ENCODE peak calls at places on chromosomes 4 and X, in six cellular contexts. B, D, J, Z, V and W are unnamed samples. For H3K4me1, the result is how much of the 10 kb centered on the place peaks cover.

GRCh38 chr4:126223784-126224407 is 909.1 kb downstream of the FAT4 start:
- DNase-seq in B (no peak), D (no peak), J (no peak), Z (no peak), V (no peak), W (no peak)

GRCh38 chr4:27084685-27085356 is 224.2 kb downstream of the STIM2 start:
- DNase-seq in B (no peak), D (peak), J (peak), Z (no peak), V (no peak), W (no peak)

GRCh38 chr4:86927843-86928395 is 6.9 kb upstream of the AFF1 start:
- DNase-seq in B (no peak), D (no peak), J (no peak), Z (no peak), V (no peak), W (no peak)

GRCh38 chr4:87559090-87559837 is 30.1 kb upstream of the SPARCL1 start:
- DNase-seq in B (no peak), D (peak), J (no peak), Z (peak), V (no peak), W (no peak)

GRCh38 chr4:174835536-174835935 is 6.5 kb upstream of the GLRA3 start:
- DNase-seq in B (no peak), D (no peak), J (no peak), Z (no peak), V (no peak), W (no peak)

GRCh38 chrX:66914082-66914481 is 275.2 kb upstream of the EDA2R start:
- DNase-seq in B (no peak), D (peak), J (no peak), Z (no peak), V (no peak), W (no peak)

GRCh38 chr4:1802720-1803522 is 9.8 kb downstream of the FGFR3 start:
- DNase-seq in B (no peak), D (no peak), J (no peak), Z (no peak), V (no peak), W (no peak)

GRCh38 chr4:69753666-69754065 is 6.8 kb downstream of the SULT1B1 start:
- DNase-seq in B (no peak), D (no peak), J (no peak), Z (no peak), V (no peak), W (no peak)

GRCh38 chrX:23403849-23404248 is 69.2 kb downstream of the PTCHD1 start:
- DNase-seq in B (no peak), D (no peak), J (no peak), Z (no peak), V (no peak), W (no peak)

GRCh38 chr4:15168759-15169158 is 166.5 kb downstream of the CPEB2 start:
- DNase-seq in B (no peak), D (no peak), J (no peak), Z (no peak), V (no peak), W (no peak)

GRCh38 chr4:99300934-99301333 is 10.1 kb upstream of the ADH1A start:
- DNase-seq in B (peak), D (peak), J (peak), Z (peak), V (no peak), W (peak)

GRCh38 chrX:39174761-39175417 is 373.6 kb downstream of the MID1IP1 start:
- DNase-seq in B (no peak), D (peak), J (no peak), Z (no peak), V (no peak), W (no peak)

GRCh38 chrX:48466696-48467095 is 3.4 kb downstream of the SLC38A5 start:
- DNase-seq in B (no peak), D (no peak), J (no peak), Z (no peak), V (no peak), W (no peak)
- H3K4me1 ChIP-seq in B (under half), D (under half), J (under half), Z (under half), V (under half), W (under half)

GRCh38 chr4:9999956-10000551 is 21.2 kb downstream of the SLC2A9 start:
- DNase-seq in B (no peak), D (no peak), J (no peak), Z (no peak), V (no peak), W (no peak)

GRCh38 chr4:9996319-9997110 is 24.8 kb downstream of the SLC2A9 start:
- DNase-seq in B (no peak), D (no peak), J (no peak), Z (no peak), V (peak), W (no peak)

GRCh38 chr4:9989918-9990635 is 31.2 kb downstream of the SLC2A9 start:
- DNase-seq in B (no peak), D (no peak), J (no peak), Z (no peak), V (no peak), W (peak)

GRCh38 chr4:9997881-9998280 is 23.4 kb downstream of the SLC2A9 start:
- DNase-seq in B (no peak), D (no peak), J (no peak), Z (no peak), V (no peak), W (no peak)

DNA sequence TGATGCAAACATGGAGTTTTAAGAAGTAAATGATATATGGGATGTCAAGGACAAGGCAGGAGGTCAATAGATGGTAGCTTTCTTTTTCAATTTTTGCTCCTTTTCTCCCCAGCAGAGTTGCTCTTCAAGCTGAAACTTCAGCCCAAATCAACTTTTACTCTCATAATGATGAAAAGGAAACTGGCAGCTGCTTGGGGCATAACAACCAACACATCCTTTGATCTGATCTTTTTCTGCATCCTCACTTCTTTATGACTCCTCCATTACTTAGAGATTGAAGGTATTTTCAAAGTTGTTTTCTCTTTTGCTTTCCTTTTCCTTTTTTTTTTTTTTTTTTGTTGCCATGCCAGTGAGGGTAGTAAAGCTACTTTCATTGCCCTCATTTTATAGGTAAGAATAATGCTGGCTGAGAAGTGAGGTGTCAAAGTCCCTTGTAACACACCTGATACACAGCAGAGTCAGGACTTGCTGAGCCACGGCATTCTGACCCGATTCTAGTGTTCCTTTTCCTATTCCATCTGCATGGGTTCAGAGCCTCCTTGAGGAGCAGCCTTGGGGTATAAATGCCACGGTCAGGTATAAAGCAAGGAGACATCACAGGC is 26.9 kb downstream of the SLC2A9 start:
- DNase-seq in B (no peak), D (no peak), J (no peak), Z (no peak), V (no peak), W (no peak)
- H3K27ac ChIP-seq in B (no peak), D (no peak), J (no peak), Z (no peak), V (peak), W (no peak)

GRCh38 chr4:8235686-8236085 is 33.9 kb upstream of the HTRA3 start:
- DNase-seq in B (no peak), D (no peak), J (no peak), Z (no peak), V (no peak), W (no peak)
- H3K4me1 ChIP-seq in B (under half), D (under half), J (under half), Z (under half), V (under half), W (under half)

GRCh38 chrX:41600266-41600665 is 88.5 kb upstream of the GPR34 start:
- DNase-seq in B (no peak), D (no peak), J (no peak), Z (no peak), V (no peak), W (no peak)

GRCh38 chrX:41603591-41603990 is 85.2 kb upstream of the GPR34 start:
- DNase-seq in B (no peak), D (no peak), J (no peak), Z (no peak), V (no peak), W (no peak)

GRCh38 chrX:41605144-41605543 is 83.6 kb upstream of the GPR34 start:
- DNase-seq in B (no peak), D (no peak), J (no peak), Z (no peak), V (no peak), W (no peak)

GRCh38 chrX:41604154-41604553 is 84.6 kb upstream of the GPR34 start:
- DNase-seq in B (no peak), D (no peak), J (no peak), Z (no peak), V (no peak), W (no peak)

DNA sequence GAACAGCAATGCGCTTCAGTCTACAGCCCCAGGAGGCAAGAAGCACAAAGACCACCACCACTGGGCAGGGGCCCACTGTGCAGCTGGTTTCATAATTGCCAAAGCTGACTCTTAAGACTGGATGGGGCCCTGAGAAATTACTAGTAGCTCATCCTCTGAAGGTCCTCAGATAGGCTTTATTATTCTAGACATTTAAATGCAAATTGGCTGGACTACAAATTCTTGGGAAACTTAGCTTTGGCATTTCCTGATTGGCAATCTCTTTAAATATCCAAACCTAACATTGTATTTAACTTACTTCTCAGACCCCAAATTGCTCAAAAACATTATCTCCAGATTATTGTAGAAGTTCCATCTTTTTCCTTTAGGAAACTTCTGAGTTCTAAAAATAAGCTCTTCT is 85.8 kb upstream of the GPR34 start:
- DNase-seq in B (no peak), D (no peak), J (no peak), Z (no peak), V (no peak), W (no peak)
- H3K27ac ChIP-seq in B (no peak), D (no peak), J (no peak), Z (no peak), V (no peak), W (no peak)

DNA sequence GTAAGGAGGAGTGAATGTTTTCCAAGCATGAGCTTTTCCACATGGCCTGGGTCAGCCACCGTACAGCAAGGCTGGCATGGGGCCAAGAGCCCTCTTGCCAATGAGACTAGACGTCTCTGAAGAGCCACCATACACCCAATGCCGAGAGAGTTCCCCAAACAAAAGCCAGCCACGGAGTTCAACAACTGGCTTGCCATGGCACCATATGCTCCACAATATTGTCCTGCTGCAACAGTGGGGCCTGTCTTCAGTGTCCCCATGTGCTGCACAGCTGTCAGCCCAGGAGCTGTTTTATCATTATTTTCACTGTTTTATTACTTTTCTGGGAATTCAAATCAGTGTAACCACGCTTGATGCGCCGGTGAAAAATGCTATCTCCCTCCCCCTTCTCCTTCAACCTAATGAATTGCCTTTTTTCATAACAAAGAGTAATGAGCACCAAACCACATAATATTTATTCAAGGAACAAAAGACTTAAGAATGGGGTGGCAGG is 18.4 kb downstream of the MAML3 start:
- DNase-seq in B (peak), D (no peak), J (peak), Z (no peak), V (no peak), W (peak)
- H3K4me1 ChIP-seq in B (under half), D (under half), J (under half), Z (under half), V (under half), W (under half)

DNA sequence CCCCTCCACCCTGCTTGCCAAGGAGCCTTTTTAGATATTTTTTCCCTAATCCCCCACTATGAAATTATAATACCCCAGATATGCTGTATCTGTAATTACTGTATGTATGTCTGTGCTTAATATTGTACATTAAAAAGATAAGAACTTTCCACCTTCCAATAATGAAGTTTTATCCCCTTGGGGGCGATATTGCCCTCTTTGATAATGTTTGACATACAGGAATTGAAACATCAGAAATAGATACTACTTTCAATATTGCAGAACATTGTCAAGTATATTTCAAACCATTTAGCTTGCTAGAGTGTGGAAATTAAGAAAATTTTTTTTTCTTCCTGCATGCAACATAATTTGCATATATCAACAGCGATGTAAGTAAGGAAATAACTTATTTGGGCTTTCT is 58.9 kb downstream of the NAF1 start:
- DNase-seq in B (no peak), D (no peak), J (no peak), Z (no peak), V (no peak), W (no peak)
- H3K27ac ChIP-seq in B (no peak), D (no peak), J (no peak), Z (no peak), V (no peak), W (no peak)

GRCh38 chrX:21383546-21383945 is 9.3 kb downstream of the CNKSR2 start:
- DNase-seq in B (no peak), D (no peak), J (no peak), Z (no peak), V (no peak), W (no peak)
- H3K4me1 ChIP-seq in B (under half), D (under half), J (under half), Z (under half), V (under half), W (under half)

DNA sequence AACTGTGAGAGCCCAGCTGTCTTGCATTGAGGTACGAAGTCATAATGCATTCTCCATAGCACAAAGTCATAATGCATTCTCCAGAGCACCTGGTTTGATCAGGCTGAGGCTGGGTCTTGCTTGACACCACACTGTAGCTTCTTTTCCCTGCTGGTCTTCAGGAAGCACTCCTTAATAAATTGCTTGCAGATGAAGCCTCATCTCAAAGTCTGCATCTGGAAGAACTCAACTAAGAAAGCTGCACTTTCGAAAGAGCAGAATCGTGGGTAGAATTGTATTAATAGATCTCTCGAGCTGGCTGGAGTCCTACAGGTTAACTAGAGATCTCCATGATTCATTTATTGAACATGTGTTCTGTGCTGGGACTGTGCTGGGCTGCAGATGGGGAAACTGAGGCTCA is 152.6 kb downstream of the STK32B start:
- DNase-seq in B (no peak), D (no peak), J (no peak), Z (no peak), V (no peak), W (no peak)
- H3K27ac ChIP-seq in B (no peak), D (no peak), J (no peak), Z (no peak), V (no peak), W (no peak)

GRCh38 chr4:80139668-80140067 is 57.6 kb upstream of the PRDM8 start:
- DNase-seq in B (no peak), D (no peak), J (no peak), Z (no peak), V (no peak), W (no peak)

GRCh38 chr4:80142396-80143304 is 54.7 kb upstream of the PRDM8 start:
- DNase-seq in B (no peak), D (no peak), J (no peak), Z (no peak), V (no peak), W (no peak)

GRCh38 chr4:80138556-80139538 is 58.5 kb upstream of the PRDM8 start:
- DNase-seq in B (no peak), D (peak), J (no peak), Z (no peak), V (no peak), W (no peak)

GRCh38 chr4:80141543-80141942 is 55.8 kb upstream of the PRDM8 start:
- DNase-seq in B (no peak), D (no peak), J (no peak), Z (no peak), V (no peak), W (no peak)

DNA sequence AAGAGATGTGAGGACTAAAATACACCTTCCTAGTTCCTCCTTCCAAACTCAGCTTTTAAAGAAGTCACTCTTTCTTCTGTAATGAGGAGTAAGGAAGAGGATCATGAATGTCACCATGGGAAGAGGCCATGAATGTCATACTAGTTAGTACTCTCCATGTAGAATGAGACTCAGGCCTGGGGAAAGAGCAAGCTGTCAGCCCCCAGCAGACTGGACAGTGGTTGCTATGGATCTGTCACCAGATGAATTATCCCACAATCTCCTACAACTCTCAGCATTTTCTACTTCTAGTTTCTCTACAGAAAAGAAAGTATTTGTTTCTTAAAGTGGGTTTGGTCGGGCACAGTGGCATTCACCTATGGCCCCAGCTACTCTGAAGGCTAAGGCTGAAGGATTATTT is 57.1 kb upstream of the PRDM8 start:
- DNase-seq in B (no peak), D (no peak), J (no peak), Z (no peak), V (no peak), W (no peak)
- H3K4me1 ChIP-seq in B (under half), D (under half), J (under half), Z (under half), V (under half), W (under half)